ENCODE peak calls at places on chromosomes 7 and 10, in seven cellular contexts. One of them, this sample, is unnamed.

GRCh38 chr7:36192050-36192824 is 39.2 kb downstream of the EEPD1 start:
- DNase-seq in left ventricle myocardium inferior: no peak
- DNase-seq in brain microvascular endothelial cell: peak; percentile 23
- DNase-seq in A549: no peak
- DNase-seq in HFF-Myc: peak; percentile 85
- DNase-seq in ovary: peak; percentile 43
- DNase-seq in lower lobe of right lung: no peak
- DNase-seq in this sample: no peak

GRCh38 chr10:2137549-2138174 is 400.3 kb upstream of the ADARB2 start:
- DNase-seq in left ventricle myocardium inferior: no peak
- DNase-seq in brain microvascular endothelial cell: no peak
- DNase-seq in HFF-Myc: no peak
- DNase-seq in A549: peak; percentile 8
- DNase-seq in lower lobe of right lung: no peak
- DNase-seq in ovary: no peak
- DNase-seq in this sample: no peak

GRCh38 chr10:7260912-7261700 is 149.7 kb downstream of the SFMBT2 start:
- DNase-seq in left ventricle myocardium inferior: no peak
- DNase-seq in brain microvascular endothelial cell: no peak
- DNase-seq in HFF-Myc: no peak
- DNase-seq in A549: no peak
- DNase-seq in lower lobe of right lung: no peak
- DNase-seq in ovary: no peak
- DNase-seq in this sample: no peak

GRCh38 chr10:125153693-125154490 is 6.5 kb downstream of the CTBP2 start:
- DNase-seq in ovary: no peak
- DNase-seq in lower lobe of right lung: no peak
- DNase-seq in HFF-Myc: no peak
- DNase-seq in A549: no peak
- DNase-seq in left ventricle myocardium inferior: no peak
- DNase-seq in brain microvascular endothelial cell: no peak
- DNase-seq in this sample: no peak

GRCh38 chr10:58300676-58301075 is 31.7 kb downstream of the CISD1 start:
- DNase-seq in left ventricle myocardium inferior: no peak
- DNase-seq in brain microvascular endothelial cell: no peak
- DNase-seq in lower lobe of right lung: no peak
- DNase-seq in ovary: no peak
- DNase-seq in HFF-Myc: no peak
- DNase-seq in A549: no peak
- DNase-seq in this sample: no peak

GRCh38 chr10:74194545-74194944 is 43.5 kb downstream of the ADK start:
- DNase-seq in brain microvascular endothelial cell: peak; percentile 9
- DNase-seq in HFF-Myc: no peak
- DNase-seq in left ventricle myocardium inferior: no peak
- DNase-seq in lower lobe of right lung: no peak
- DNase-seq in A549: no peak
- DNase-seq in ovary: no peak
- DNase-seq in this sample: no peak

GRCh38 chr7:134320201-134320600 is 3.5 kb upstream of the SLC35B4 start:
- DNase-seq in A549: no peak
- DNase-seq in ovary: no peak
- DNase-seq in left ventricle myocardium inferior: no peak
- DNase-seq in brain microvascular endothelial cell: peak; percentile 10
- DNase-seq in lower lobe of right lung: no peak
- DNase-seq in HFF-Myc: no peak
- DNase-seq in this sample: no peak

GRCh38 chr10:44390585-44391072 is 5.7 kb upstream of the CXCL12 start:
- DNase-seq in brain microvascular endothelial cell: no peak
- DNase-seq in left ventricle myocardium inferior: no peak
- DNase-seq in HFF-Myc: no peak
- DNase-seq in ovary: no peak
- DNase-seq in lower lobe of right lung: no peak
- DNase-seq in A549: no peak
- DNase-seq in this sample: no peak

GRCh38 chr7:78189762-78190161 is 391.2 kb downstream of the PHTF2 start:
- DNase-seq in ovary: no peak
- DNase-seq in brain microvascular endothelial cell: no peak
- DNase-seq in lower lobe of right lung: no peak
- DNase-seq in HFF-Myc: no peak
- DNase-seq in A549: no peak
- DNase-seq in left ventricle myocardium inferior: no peak
- DNase-seq in this sample: no peak

GRCh38 chr10:23370106-23370505 is 25.5 kb upstream of the C10orf67 start:
- DNase-seq in left ventricle myocardium inferior: no peak
- DNase-seq in HFF-Myc: peak; percentile 4
- DNase-seq in ovary: no peak
- DNase-seq in A549: no peak
- DNase-seq in lower lobe of right lung: no peak
- DNase-seq in brain microvascular endothelial cell: no peak
- DNase-seq in this sample: no peak

GRCh38 chr7:135283959-135284638 is 50.5 kb downstream of the STRA8 start:
- DNase-seq in lower lobe of right lung: no peak
- DNase-seq in HFF-Myc: no peak
- DNase-seq in brain microvascular endothelial cell: no peak
- DNase-seq in ovary: no peak
- DNase-seq in A549: no peak
- DNase-seq in left ventricle myocardium inferior: no peak
- DNase-seq in this sample: no peak

GRCh38 chr10:28638392-28638791 is 38.9 kb upstream of the BAMBI start:
- DNase-seq in ovary: no peak
- DNase-seq in HFF-Myc: no peak
- DNase-seq in A549: no peak
- DNase-seq in lower lobe of right lung: no peak
- DNase-seq in left ventricle myocardium inferior: no peak
- DNase-seq in brain microvascular endothelial cell: no peak
- DNase-seq in this sample: no peak

GRCh38 chr10:80786322-80786721 is 248.6 kb downstream of the SH2D4B start:
- DNase-seq in HFF-Myc: no peak
- DNase-seq in left ventricle myocardium inferior: no peak
- DNase-seq in brain microvascular endothelial cell: no peak
- DNase-seq in lower lobe of right lung: no peak
- DNase-seq in ovary: no peak
- DNase-seq in A549: no peak
- DNase-seq in this sample: no peak

GRCh38 chr10:117374506-117375359 is 507 bp downstream of the PDZD8 start:
- DNase-seq in brain microvascular endothelial cell: no peak
- DNase-seq in left ventricle myocardium inferior: peak; percentile 55
- DNase-seq in A549: peak; percentile 29
- DNase-seq in HFF-Myc: no peak
- DNase-seq in lower lobe of right lung: peak; percentile 66
- DNase-seq in ovary: peak; percentile 24
- DNase-seq in this sample: no peak

GRCh38 chr7:134553976-134554375 is 5.1 kb downstream of the AKR1B15 start:
- DNase-seq in brain microvascular endothelial cell: no peak
- DNase-seq in lower lobe of right lung: no peak
- DNase-seq in A549: no peak
- DNase-seq in HFF-Myc: no peak
- DNase-seq in ovary: no peak
- DNase-seq in left ventricle myocardium inferior: no peak
- DNase-seq in this sample: no peak

GRCh38 chr10:9342865-9343450 is 1288.5 kb downstream of the GATA3 start:
- DNase-seq in HFF-Myc: no peak
- DNase-seq in lower lobe of right lung: no peak
- DNase-seq in brain microvascular endothelial cell: peak; percentile 18
- DNase-seq in A549: no peak
- DNase-seq in left ventricle myocardium inferior: no peak
- DNase-seq in ovary: no peak
- DNase-seq in this sample: peak; percentile 27

GRCh38 chr10:101006593-101007098 is 7.0 kb downstream of the LZTS2 start:
- DNase-seq in HFF-Myc: no peak
- DNase-seq in A549: no peak
- DNase-seq in ovary: peak; percentile 51
- DNase-seq in left ventricle myocardium inferior: no peak
- DNase-seq in brain microvascular endothelial cell: no peak
- DNase-seq in lower lobe of right lung: no peak
- DNase-seq in this sample: no peak

GRCh38 chr7:55133630-55134392 is 115.0 kb downstream of the EGFR start:
- DNase-seq in ovary: no peak
- DNase-seq in lower lobe of right lung: no peak
- DNase-seq in A549: peak; percentile 72
- DNase-seq in left ventricle myocardium inferior: peak; percentile 57
- DNase-seq in HFF-Myc: peak; percentile 95
- DNase-seq in brain microvascular endothelial cell: peak; percentile 99
- DNase-seq in this sample: peak; percentile 92
- TF ChIP-seq CTCF in ovary: no peak
- TF ChIP-seq CTCF in lower lobe of right lung: no peak
- TF ChIP-seq CTCF in A549: peak; percentile 13
- TF ChIP-seq CTCF in left ventricle myocardium inferior: peak; percentile 17
- TF ChIP-seq CTCF in HFF-Myc: no peak
- TF ChIP-seq CTCF in brain microvascular endothelial cell: peak; percentile 31
- TF ChIP-seq CTCF in this sample: no peak

GRCh38 chr7:155183655-155184054 is 113.5 kb downstream of the HTR5A start:
- DNase-seq in brain microvascular endothelial cell: no peak
- DNase-seq in HFF-Myc: no peak
- DNase-seq in left ventricle myocardium inferior: no peak
- DNase-seq in lower lobe of right lung: no peak
- DNase-seq in ovary: no peak
- DNase-seq in A549: no peak
- DNase-seq in this sample: no peak

GRCh38 chr7:155182406-155182970 is 112.4 kb downstream of the HTR5A start:
- DNase-seq in ovary: no peak
- DNase-seq in HFF-Myc: no peak
- DNase-seq in lower lobe of right lung: no peak
- DNase-seq in brain microvascular endothelial cell: no peak
- DNase-seq in A549: no peak
- DNase-seq in left ventricle myocardium inferior: no peak
- DNase-seq in this sample: no peak

GRCh38 chr7:155173905-155174304 is 103.8 kb downstream of the HTR5A start:
- DNase-seq in lower lobe of right lung: no peak
- DNase-seq in A549: no peak
- DNase-seq in left ventricle myocardium inferior: no peak
- DNase-seq in HFF-Myc: no peak
- DNase-seq in ovary: no peak
- DNase-seq in brain microvascular endothelial cell: no peak
- DNase-seq in this sample: no peak

GRCh38 chr7:155181768-155182167 is 111.6 kb downstream of the HTR5A start:
- DNase-seq in left ventricle myocardium inferior: no peak
- DNase-seq in brain microvascular endothelial cell: no peak
- DNase-seq in HFF-Myc: no peak
- DNase-seq in lower lobe of right lung: no peak
- DNase-seq in ovary: no peak
- DNase-seq in A549: no peak
- DNase-seq in this sample: no peak

DNA sequence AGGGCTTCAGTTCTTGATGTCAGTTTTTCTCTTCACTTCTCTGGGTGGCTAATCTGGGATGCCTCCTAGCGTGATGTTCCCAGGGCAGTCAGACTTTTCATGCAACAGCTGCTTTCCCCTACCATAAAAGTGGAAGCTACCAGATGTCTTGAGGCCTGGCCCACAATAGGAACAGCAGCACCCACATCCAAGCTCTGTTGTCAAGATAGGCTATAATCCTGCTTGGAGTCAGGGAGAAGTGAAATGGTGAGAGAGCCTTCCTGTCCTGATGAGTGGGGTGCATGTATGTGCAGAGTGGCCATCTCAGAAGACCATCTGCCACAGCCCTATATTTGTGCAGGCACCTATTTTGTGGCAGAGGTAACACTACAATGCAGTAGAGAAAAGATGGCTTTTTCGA is 108.0 kb downstream of the HTR5A start:
- DNase-seq in brain microvascular endothelial cell: no peak
- DNase-seq in left ventricle myocardium inferior: no peak
- DNase-seq in HFF-Myc: no peak
- DNase-seq in A549: no peak
- DNase-seq in lower lobe of right lung: no peak
- DNase-seq in ovary: no peak
- DNase-seq in this sample: no peak
- H3K4me3 ChIP-seq in brain microvascular endothelial cell: no peak overlapping the region
- H3K4me3 ChIP-seq in left ventricle myocardium inferior: no peak overlapping the region
- H3K4me3 ChIP-seq in HFF-Myc: no peak overlapping the region
- H3K4me3 ChIP-seq in A549: no peak overlapping the region
- H3K4me3 ChIP-seq in lower lobe of right lung: no peak overlapping the region
- H3K4me3 ChIP-seq in ovary: no peak overlapping the region
- H3K4me3 ChIP-seq in this sample: no peak overlapping the region

GRCh38 chr10:79147306-79147705 is 78.5 kb downstream of the ZMIZ1 start:
- DNase-seq in ovary: no peak
- DNase-seq in left ventricle myocardium inferior: no peak
- DNase-seq in lower lobe of right lung: no peak
- DNase-seq in HFF-Myc: no peak
- DNase-seq in A549: no peak
- DNase-seq in brain microvascular endothelial cell: no peak
- DNase-seq in this sample: no peak

GRCh38 chr10:79145517-79146470 is 77.0 kb downstream of the ZMIZ1 start:
- DNase-seq in ovary: no peak
- DNase-seq in left ventricle myocardium inferior: no peak
- DNase-seq in A549: no peak
- DNase-seq in lower lobe of right lung: no peak
- DNase-seq in HFF-Myc: no peak
- DNase-seq in brain microvascular endothelial cell: no peak
- DNase-seq in this sample: no peak

GRCh38 chr10:79147796-79148451 is 79.2 kb downstream of the ZMIZ1 start:
- DNase-seq in ovary: no peak
- DNase-seq in left ventricle myocardium inferior: no peak
- DNase-seq in brain microvascular endothelial cell: no peak
- DNase-seq in HFF-Myc: no peak
- DNase-seq in A549: no peak
- DNase-seq in lower lobe of right lung: no peak
- DNase-seq in this sample: no peak

GRCh38 chr10:79145174-79145483 is 76.4 kb downstream of the ZMIZ1 start:
- DNase-seq in A549: no peak
- DNase-seq in brain microvascular endothelial cell: no peak
- DNase-seq in lower lobe of right lung: no peak
- DNase-seq in ovary: no peak
- DNase-seq in left ventricle myocardium inferior: no peak
- DNase-seq in HFF-Myc: no peak
- DNase-seq in this sample: no peak

GRCh38 chr10:79146611-79147130 is 77.9 kb downstream of the ZMIZ1 start:
- DNase-seq in brain microvascular endothelial cell: no peak
- DNase-seq in HFF-Myc: no peak
- DNase-seq in A549: no peak
- DNase-seq in ovary: peak; percentile 76
- DNase-seq in lower lobe of right lung: peak; percentile 81
- DNase-seq in left ventricle myocardium inferior: peak; percentile 75
- DNase-seq in this sample: no peak
- TF ChIP-seq CTCF in brain microvascular endothelial cell: peak; percentile 35
- TF ChIP-seq CTCF in HFF-Myc: no peak
- TF ChIP-seq CTCF in A549: no peak
- TF ChIP-seq CTCF in ovary: peak; percentile 40
- TF ChIP-seq CTCF in lower lobe of right lung: peak; percentile 21
- TF ChIP-seq CTCF in left ventricle myocardium inferior: peak; percentile 58
- TF ChIP-seq CTCF in this sample: no peak

DNA sequence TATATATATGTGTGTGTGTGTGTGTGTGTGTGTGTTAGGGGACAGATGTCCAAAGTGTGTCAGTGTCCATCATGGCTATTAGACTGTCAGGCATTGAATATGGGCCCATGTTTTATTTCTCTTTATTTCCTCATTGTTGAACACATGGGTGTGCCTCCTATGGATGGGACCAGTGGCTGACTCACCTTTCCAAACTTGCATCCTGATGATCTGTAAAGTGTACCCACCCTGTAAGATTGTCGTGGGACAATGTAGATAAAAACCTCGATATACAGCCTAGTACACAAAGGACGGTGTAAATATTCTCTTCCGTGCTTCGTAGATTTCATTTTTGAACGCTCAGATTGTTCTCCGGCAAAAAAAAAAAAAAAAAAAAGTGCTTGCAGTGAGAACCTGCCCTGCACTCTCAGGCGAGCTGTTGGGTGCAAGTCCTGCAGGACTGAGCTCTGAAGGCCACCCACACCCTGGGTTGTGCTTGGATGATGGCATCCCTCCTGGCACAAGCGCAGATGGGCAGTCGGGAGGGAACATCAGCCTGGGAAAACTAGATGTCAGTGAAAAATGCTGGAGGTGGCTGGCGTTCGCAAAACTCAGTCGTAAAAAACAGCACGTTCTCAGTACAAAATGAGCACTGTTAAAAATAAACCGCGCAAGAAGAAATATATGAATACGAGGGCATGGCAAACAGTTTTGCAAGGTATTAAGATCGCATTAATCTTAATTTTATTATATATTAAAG is 166.9 kb downstream of the CUX1 start:
- DNase-seq in brain microvascular endothelial cell: no peak
- DNase-seq in A549: peak; percentile 23
- DNase-seq in HFF-Myc: no peak
- DNase-seq in ovary: no peak
- DNase-seq in left ventricle myocardium inferior: no peak
- DNase-seq in lower lobe of right lung: no peak
- DNase-seq in this sample: no peak
- H3K4me3 ChIP-seq in brain microvascular endothelial cell: no peak overlapping the region
- H3K4me3 ChIP-seq in A549: no peak overlapping the region
- H3K4me3 ChIP-seq in HFF-Myc: no peak overlapping the region
- H3K4me3 ChIP-seq in ovary: no peak overlapping the region
- H3K4me3 ChIP-seq in left ventricle myocardium inferior: no peak overlapping the region
- H3K4me3 ChIP-seq in lower lobe of right lung: no peak overlapping the region
- H3K4me3 ChIP-seq in this sample: no peak overlapping the region